ENCODE peak calls at places on chromosomes 3 and 15, in nine cellular contexts. U is activated gamma-delta T cell treated with Interleukin-2 at 50 U/mL for 16 hours, A is sciatic nerve, F is esophagus squamous epithelium, X is LoVo, B is BJ, J is M059J, L is hepatocyte, W is body of pancreas. E is an unnamed sample.

GRCh38 chr3:56257826-56258225 is 210.4 kb downstream of the ERC2 start:
- DNase-seq in U (no peak), A (no peak), F (no peak), X (no peak), B (no peak), J (no peak), L (no peak), W (no peak), E (no peak)

GRCh38 chr3:12316721-12317351 is 28.0 kb downstream of the PPARG start:
- DNase-seq in U (no peak), A (no peak), F (no peak), X (peak), B (no peak), J (no peak), L (peak), W (no peak), E (peak)

GRCh38 chr15:77836116-77836798 is 203.5 kb upstream of the LINGO1 start:
- DNase-seq in U (no peak), A (no peak), F (no peak), X (no peak), B (no peak), J (no peak), L (no peak), W (no peak), E (no peak)

GRCh38 chr3:114519415-114519814 is 225.6 kb downstream of the TIGIT start:
- DNase-seq in U (no peak), A (no peak), F (no peak), X (no peak), B (no peak), J (peak), L (peak), W (peak), E (peak)

GRCh38 chr15:68650901-68651709 is 72.3 kb downstream of the CORO2B start:
- DNase-seq in U (peak), A (peak), F (no peak), X (peak), B (no peak), J (no peak), L (peak), W (peak), E (peak)

GRCh38 chr3:52038227-52038626 is 18.1 kb downstream of the DUSP7 start:
- DNase-seq in U (no peak), A (no peak), F (no peak), X (no peak), B (no peak), J (peak), L (no peak), W (no peak), E (no peak)

GRCh38 chr3:112653209-112653871 is 12.4 kb upstream of the CCDC80 start:
- DNase-seq in U (no peak), A (no peak), F (no peak), X (no peak), B (peak), J (peak), L (peak), W (no peak), E (no peak)

GRCh38 chr15:57458255-57458850 is 82.0 kb downstream of the CGNL1 start:
- DNase-seq in U (no peak), A (no peak), F (no peak), X (no peak), B (no peak), J (no peak), L (no peak), W (no peak), E (no peak)

GRCh38 chr15:59190291-59190690 is 16.4 kb upstream of the LDHAL6B start:
- DNase-seq in U (no peak), A (no peak), F (no peak), X (no peak), B (no peak), J (no peak), L (no peak), W (no peak), E (no peak)

GRCh38 chr3:150544726-150545125 is 1.6 kb downstream of the SERP1 start:
- DNase-seq in U (no peak), A (no peak), F (no peak), X (no peak), B (no peak), J (peak), L (no peak), W (no peak), E (no peak)

GRCh38 chr15:45417303-45417950 is 39.1 kb upstream of the GATM start:
- DNase-seq in U (no peak), A (no peak), F (no peak), X (no peak), B (no peak), J (no peak), L (no peak), W (no peak), E (no peak)

GRCh38 chr3:127183931-127184869 is 8.7 kb upstream of the PRR23E start:
- DNase-seq in U (no peak), A (no peak), F (no peak), X (no peak), B (no peak), J (no peak), L (no peak), W (no peak), E (no peak)

GRCh38 chr3:4060064-4060463 is 243.1 kb upstream of the SETMAR start:
- DNase-seq in U (no peak), A (no peak), F (no peak), X (no peak), B (no peak), J (peak), L (no peak), W (no peak), E (no peak)

GRCh38 chr3:135905058-135905724 is 60.3 kb upstream of the PPP2R3A start:
- DNase-seq in U (no peak), A (no peak), F (no peak), X (no peak), B (no peak), J (peak), L (no peak), W (no peak), E (peak)

GRCh38 chr3:134260984-134261383 is 10.3 kb upstream of the RYK start:
- DNase-seq in U (no peak), A (no peak), F (no peak), X (no peak), B (no peak), J (peak), L (no peak), W (no peak), E (no peak)

GRCh38 chr15:91867581-91868026 is 14.1 kb downstream of the SLCO3A1 start:
- DNase-seq in U (no peak), A (no peak), F (no peak), X (peak), B (peak), J (peak), L (peak), W (peak), E (no peak)

GRCh38 chr3:156973954-156974353 is 147.8 kb downstream of the LEKR1 start:
- DNase-seq in U (no peak), A (no peak), F (no peak), X (no peak), B (no peak), J (no peak), L (no peak), W (no peak), E (no peak)

GRCh38 chr15:69626095-69627066 is 173.8 kb downstream of the RPLP1 start:
- DNase-seq in U (no peak), A (no peak), F (no peak), X (no peak), B (no peak), J (no peak), L (no peak), W (no peak), E (no peak)

GRCh38 chr3:141632779-141633374 is 105.2 kb upstream of the RNF7 start:
- DNase-seq in U (no peak), A (no peak), F (no peak), X (no peak), B (no peak), J (no peak), L (no peak), W (no peak), E (no peak)

GRCh38 chr15:79994651-79995050 is 23.7 kb upstream of the BCL2A1 start:
- DNase-seq in U (no peak), A (no peak), F (no peak), X (peak), B (no peak), J (peak), L (no peak), W (no peak), E (no peak)

GRCh38 chr3:134013280-134013679 is 16.4 kb downstream of the SLCO2A1 start:
- DNase-seq in U (no peak), A (no peak), F (no peak), X (no peak), B (no peak), J (no peak), L (no peak), W (no peak), E (no peak)

GRCh38 chr15:67520276-67520975 is 505 bp upstream of the C15orf61 start:
- DNase-seq in U (no peak), A (no peak), F (no peak), X (no peak), B (no peak), J (no peak), L (no peak), W (no peak), E (no peak)

GRCh38 chr3:161556533-161556932 is 59.9 kb downstream of the OTOL1 start:
- DNase-seq in U (no peak), A (no peak), F (no peak), X (no peak), B (no peak), J (no peak), L (no peak), W (no peak), E (no peak)

GRCh38 chr3:165464736-165465135 is 268.6 kb upstream of the SLITRK3 start:
- DNase-seq in U (no peak), A (no peak), F (no peak), X (no peak), B (no peak), J (no peak), L (no peak), W (no peak), E (no peak)

GRCh38 chr3:120450914-120451669 is at the start of gene FSTL1:
- DNase-seq in U (no peak), A (peak), F (no peak), X (no peak), B (no peak), J (peak), L (peak), W (peak), E (no peak)

GRCh38 chr15:82122754-82123400 is 77.1 kb upstream of the MEX3B start:
- DNase-seq in U (no peak), A (no peak), F (no peak), X (peak), B (peak), J (peak), L (peak), W (no peak), E (no peak)

GRCh38 chr3:63508305-63508704 is 144.2 kb upstream of the SNTN start:
- DNase-seq in U (no peak), A (no peak), F (no peak), X (peak), B (no peak), J (peak), L (peak), W (no peak), E (peak)